ENCODE peak calls at places on chromosomes 7 and 10, in four cellular contexts. One of them, this sample, is unnamed.

GRCh38 chr7:112192236-112193154 is 13.7 kb downstream of the DOCK4 start:
- DNase-seq in NCI-H2171 treated with DMSO at 0.1 percent for 48 hours: no peak
- DNase-seq in iPS-NIHi11: no peak
- DNase-seq in glomerular endothelial cell: peak; percentile 90
- DNase-seq in this sample: no peak

GRCh38 chr10:98030093-98030821 is at the start of gene CRTAC1:
- DNase-seq in NCI-H2171 treated with DMSO at 0.1 percent for 48 hours: peak; percentile 77
- DNase-seq in iPS-NIHi11: peak; percentile 96
- DNase-seq in glomerular endothelial cell: no peak
- DNase-seq in this sample: no peak

GRCh38 chr10:4066581-4067403 is 281.8 kb upstream of the KLF6 start:
- DNase-seq in glomerular endothelial cell: no peak
- DNase-seq in iPS-NIHi11: no peak
- DNase-seq in NCI-H2171 treated with DMSO at 0.1 percent for 48 hours: no peak
- DNase-seq in this sample: no peak

GRCh38 chr10:116715396-116715795 is 27.0 kb downstream of the HSPA12A start:
- DNase-seq in glomerular endothelial cell: no peak
- DNase-seq in NCI-H2171 treated with DMSO at 0.1 percent for 48 hours: no peak
- DNase-seq in iPS-NIHi11: no peak
- DNase-seq in this sample: no peak

GRCh38 chr10:3782099-3782455 is 2.9 kb downstream of the KLF6 start:
- DNase-seq in iPS-NIHi11: no peak
- DNase-seq in NCI-H2171 treated with DMSO at 0.1 percent for 48 hours: no peak
- DNase-seq in glomerular endothelial cell: no peak
- DNase-seq in this sample: peak; percentile 52

GRCh38 chr7:17289074-17289665 is 9.3 kb upstream of the AHR start:
- DNase-seq in glomerular endothelial cell: no peak
- DNase-seq in NCI-H2171 treated with DMSO at 0.1 percent for 48 hours: peak; percentile 4
- DNase-seq in iPS-NIHi11: no peak
- DNase-seq in this sample: no peak

GRCh38 chr7:44287488-44288380 is 37.7 kb downstream of the CAMK2B start:
- DNase-seq in NCI-H2171 treated with DMSO at 0.1 percent for 48 hours: no peak
- DNase-seq in glomerular endothelial cell: no peak
- DNase-seq in iPS-NIHi11: no peak
- DNase-seq in this sample: no peak

GRCh38 chr7:105450177-105450861 is 61.6 kb upstream of the SRPK2 start:
- DNase-seq in glomerular endothelial cell: no peak
- DNase-seq in NCI-H2171 treated with DMSO at 0.1 percent for 48 hours: no peak
- DNase-seq in iPS-NIHi11: no peak
- DNase-seq in this sample: no peak

GRCh38 chr10:62335326-62335725 is 38.8 kb upstream of the ZNF365 start:
- DNase-seq in glomerular endothelial cell: no peak
- DNase-seq in NCI-H2171 treated with DMSO at 0.1 percent for 48 hours: no peak
- DNase-seq in iPS-NIHi11: no peak
- DNase-seq in this sample: no peak

GRCh38 chr10:5434017-5434753 is 21.8 kb downstream of the NET1 start:
- DNase-seq in NCI-H2171 treated with DMSO at 0.1 percent for 48 hours: peak; percentile 30
- DNase-seq in glomerular endothelial cell: no peak
- DNase-seq in iPS-NIHi11: peak; percentile 33
- DNase-seq in this sample: no peak

GRCh38 chr10:121316432-121316831 is 281.8 kb downstream of the FGFR2 start:
- DNase-seq in iPS-NIHi11: no peak
- DNase-seq in NCI-H2171 treated with DMSO at 0.1 percent for 48 hours: no peak
- DNase-seq in glomerular endothelial cell: no peak
- DNase-seq in this sample: no peak

This sample was measured in B cell.